ENCODE peak calls at places on chromosomes 1 and 21, in five cellular contexts. Y is AG04450, D is endothelial cell of umbilical vein, C is pancreas, W is brain microvascular endothelial cell. Z is an unnamed sample.

GRCh38 chr1:169427081-169427611 is at the start of gene CCDC181:
- DNase-seq in Y (peak; percentile 3), D (peak; percentile 73), C (peak; percentile 36), W (peak; percentile 67), Z (peak; percentile 93)

GRCh38 chr1:204266504-204267034 is 52.8 kb upstream of the GOLT1A start:
- DNase-seq in Y (no peak), D (no peak), C (peak; percentile 66), W (no peak), Z (no peak)

GRCh38 chr1:118247593-118247992 is 62.6 kb upstream of the SPAG17 start:
- DNase-seq in Y (no peak), D (no peak), C (no peak), W (peak; percentile 25), Z (peak; percentile 20)

GRCh38 chr1:85201340-85202091 is 700 bp upstream of the SYDE2 start:
- DNase-seq in Y (no peak), D (peak; percentile 61), C (peak; percentile 75), W (peak; percentile 51), Z (peak; percentile 78)

GRCh38 chr1:62003777-62004176 is 190.9 kb upstream of the L1TD1 start:
- DNase-seq in Y (no peak), D (no peak), C (no peak), W (no peak), Z (no peak)

GRCh38 chr1:94947453-94947852 is 20.5 kb upstream of the CNN3 start:
- DNase-seq in Y (no peak), D (no peak), C (no peak), W (peak; percentile 74), Z (no peak)

GRCh38 chr1:30665621-30666020 is 57.8 kb downstream of the MATN1 start:
- DNase-seq in Y (no peak), D (no peak), C (no peak), W (no peak), Z (no peak)

GRCh38 chr1:181504294-181505115 is 21.2 kb downstream of the CACNA1E start:
- DNase-seq in Y (no peak), D (no peak), C (no peak), W (peak; percentile 7), Z (no peak)

GRCh38 chr21:26920055-26920454 is 46.8 kb downstream of the ADAMTS5 start:
- DNase-seq in Y (no peak), D (no peak), C (peak; percentile 9), W (no peak), Z (no peak)

GRCh38 chr1:180168786-180169640 is 14.3 kb downstream of the QSOX1 start:
- DNase-seq in Y (no peak), D (peak; percentile 51), C (peak; percentile 87), W (no peak), Z (peak; percentile 57)

GRCh38 chr1:181817091-181817490 is 244.4 kb downstream of the ZNF648 start:
- DNase-seq in Y (no peak), D (no peak), C (no peak), W (no peak), Z (no peak)

GRCh38 chr1:181354865-181355264 is 128.5 kb upstream of the CACNA1E start:
- DNase-seq in Y (no peak), D (no peak), C (no peak), W (no peak), Z (no peak)

GRCh38 chr1:228059536-228060457 is 22.7 kb upstream of the ARF1 start:
- DNase-seq in Y (no peak), D (peak; percentile 23), C (peak; percentile 99), W (no peak), Z (peak; percentile 77)

GRCh38 chr1:226875641-226876295 is 5.4 kb downstream of the PSEN2 start:
- DNase-seq in Y (no peak), D (no peak), C (peak; percentile 76), W (peak; percentile 16), Z (no peak)

GRCh38 chr1:68585371-68585770 is 88.5 kb upstream of the DEPDC1 start:
- DNase-seq in Y (no peak), D (no peak), C (no peak), W (no peak), Z (no peak)

GRCh38 chr21:44765231-44766013 is 36.2 kb downstream of the UBE2G2 start:
- DNase-seq in Y (no peak), D (peak; percentile 6), C (no peak), W (no peak), Z (no peak)

GRCh38 chr1:212671342-212672031 is 28.2 kb downstream of the BATF3 start:
- DNase-seq in Y (no peak), D (no peak), C (no peak), W (peak; percentile 39), Z (peak; percentile 77)

DNA sequence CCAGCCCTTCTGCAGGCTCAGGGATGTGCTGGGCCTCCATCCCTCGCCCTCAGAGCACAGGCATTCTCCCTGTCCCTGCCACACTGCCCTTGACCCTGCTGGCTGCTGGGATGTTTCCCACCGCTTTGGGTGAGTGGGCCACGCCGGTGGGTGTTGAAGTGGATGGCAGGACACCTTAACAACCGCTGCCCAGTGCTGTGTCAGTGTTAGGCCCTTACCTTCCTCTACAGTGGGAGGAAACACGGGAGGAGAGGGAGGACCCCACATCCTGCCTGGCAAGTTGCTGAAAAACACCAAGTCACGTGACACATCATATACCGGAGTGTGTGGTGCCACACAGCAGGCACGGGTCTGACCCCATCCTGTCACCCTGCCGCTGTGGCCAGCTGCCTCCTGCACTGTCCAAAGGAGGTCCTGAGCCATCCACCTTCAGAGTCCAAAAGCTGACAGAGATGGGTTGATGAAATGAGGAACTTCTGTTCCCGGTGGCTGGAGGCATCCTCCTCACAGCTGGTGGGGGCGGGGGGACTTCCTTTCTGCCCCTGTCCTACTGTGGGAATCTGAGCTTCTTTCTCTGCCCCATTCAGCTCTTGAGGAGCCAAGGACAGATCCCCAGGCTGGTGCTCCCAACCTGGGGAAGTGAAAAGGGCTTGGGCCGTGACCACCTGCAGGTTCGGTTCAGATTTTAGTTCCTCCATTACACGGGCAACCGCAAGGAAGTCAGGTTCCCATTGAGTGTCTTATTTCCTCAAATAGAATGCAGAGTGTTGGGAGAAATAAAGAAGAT is 3.2 kb upstream of the THEMIS2 start:
- DNase-seq in Y (no peak), D (peak; percentile 33), C (no peak), W (no peak), Z (no peak)
- H3K4me3 ChIP-seq in Y (no peak overlapping the region), D (no peak overlapping the region), C (no peak overlapping the region), W (no peak overlapping the region), Z (no peak overlapping the region)

DNA sequence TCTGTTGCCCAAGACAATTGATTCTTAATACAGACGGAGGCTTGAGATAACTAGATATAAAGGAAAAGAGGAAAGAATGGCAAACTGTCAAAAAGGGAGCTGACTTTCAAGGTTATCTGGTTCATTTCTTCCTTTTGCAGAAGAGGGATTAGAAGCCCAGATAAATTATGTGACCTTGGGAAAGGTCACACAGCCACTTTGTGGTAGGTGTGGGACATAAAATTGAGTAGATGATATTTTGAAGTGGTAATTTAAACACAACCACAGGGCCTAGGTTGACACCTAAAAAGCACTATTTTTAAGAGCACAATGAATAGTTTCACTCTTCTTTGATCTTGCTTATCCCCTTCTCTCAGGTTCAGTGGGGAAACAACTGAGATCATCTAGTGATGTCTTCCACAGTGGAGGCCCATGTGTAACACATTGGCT is 16.9 kb upstream of the KIAA0040 start:
- DNase-seq in Y (no peak), D (no peak), C (no peak), W (no peak), Z (no peak)
- H3K27ac ChIP-seq in Y (no peak overlapping the region), D (no peak overlapping the region), C (no peak overlapping the region), W (no peak overlapping the region), Z (no peak overlapping the region)

GRCh38 chr1:39902121-39902807 is 547 bp upstream of the MYCL start:
- DNase-seq in Y (no peak), D (no peak), C (peak; percentile 83), W (no peak), Z (peak; percentile 78)
- H3K4me3 ChIP-seq in Y (peak overlapping the region; percentile 66), D (peak overlapping the region; percentile 46), C (peak overlapping the region; percentile 77), W (peak overlapping the region; percentile 60), Z (peak overlapping the region; percentile 61)

GRCh38 chr1:81548918-81549587 is 251.7 kb upstream of the ADGRL2 start:
- DNase-seq in Y (no peak), D (no peak), C (no peak), W (no peak), Z (no peak)
- H3K27ac ChIP-seq in Y (no peak overlapping the region), D (no peak overlapping the region), C (no peak overlapping the region), W (no peak overlapping the region), Z (no peak overlapping the region)